ENCODE peak calls at places on chromosomes 2 and 18, in six cellular contexts. X is K562, T is GM12878, E is H1, G is SK-N-SH, R is HCT116. Y is an unnamed sample.

GRCh38 chr2:148513425-148513824 is 131.1 kb upstream of the EPC2 start:
- DNase-seq in X (no peak), T (no peak), E (no peak), G (no peak), R (no peak), Y (no peak)

GRCh38 chr2:101185085-101185484 is 33.9 kb upstream of the TBC1D8 start:
- DNase-seq in X (no peak), T (no peak), E (no peak), G (no peak), R (no peak), Y (no peak)

GRCh38 chr2:204535764-204536163 is 9.5 kb upstream of the PARD3B start:
- DNase-seq in X (no peak), T (no peak), E (no peak), G (no peak), R (no peak), Y (no peak)

GRCh38 chr2:232588680-232589585 is 38.4 kb downstream of the EIF4E2 start:
- DNase-seq in X (no peak), T (no peak), E (no peak), G (peak), R (no peak), Y (no peak)

GRCh38 chr2:43328157-43328556 is 101.8 kb upstream of the ZFP36L2 start:
- DNase-seq in X (no peak), T (no peak), E (no peak), G (no peak), R (no peak), Y (no peak)

GRCh38 chr18:79785831-79786230 is 11.9 kb upstream of the KCNG2 start:
- DNase-seq in X (no peak), T (no peak), E (no peak), G (no peak), R (no peak), Y (no peak)

GRCh38 chr2:187453078-187453641 is 5.1 kb upstream of the CALCRL start:
- DNase-seq in X (no peak), T (no peak), E (no peak), G (peak), R (peak), Y (no peak)

GRCh38 chr2:165245081-165245480 is 5.9 kb downstream of the SCN2A start:
- DNase-seq in X (no peak), T (no peak), E (no peak), G (no peak), R (no peak), Y (no peak)

GRCh38 chr2:225070811-225071210 is 28.5 kb upstream of the DOCK10 start:
- DNase-seq in X (no peak), T (no peak), E (no peak), G (no peak), R (no peak), Y (no peak)

GRCh38 chr2:219281588-219281987 is 2.4 kb downstream of the DNAJB2 start:
- DNase-seq in X (no peak), T (no peak), E (no peak), G (no peak), R (no peak), Y (no peak)

GRCh38 chr2:32360416-32360815 is 3.6 kb downstream of the BIRC6 start:
- DNase-seq in X (no peak), T (no peak), E (no peak), G (no peak), R (no peak), Y (no peak)

GRCh38 chr18:23238651-23239349 is 103.5 kb downstream of the CABLES1 start:
- DNase-seq in X (no peak), T (no peak), E (no peak), G (no peak), R (no peak), Y (no peak)

GRCh38 chr2:126886201-126886905 is 12.3 kb upstream of the TEX51 start:
- DNase-seq in X (peak), T (no peak), E (peak), G (no peak), R (peak), Y (no peak)

GRCh38 chr2:64650257-64650656 is 3.5 kb downstream of the SERTAD2 start:
- DNase-seq in X (no peak), T (no peak), E (no peak), G (no peak), R (no peak), Y (no peak)

GRCh38 chr18:44599409-44599808 is 81.3 kb upstream of the SETBP1 start:
- DNase-seq in X (no peak), T (no peak), E (no peak), G (no peak), R (no peak), Y (no peak)

DNA sequence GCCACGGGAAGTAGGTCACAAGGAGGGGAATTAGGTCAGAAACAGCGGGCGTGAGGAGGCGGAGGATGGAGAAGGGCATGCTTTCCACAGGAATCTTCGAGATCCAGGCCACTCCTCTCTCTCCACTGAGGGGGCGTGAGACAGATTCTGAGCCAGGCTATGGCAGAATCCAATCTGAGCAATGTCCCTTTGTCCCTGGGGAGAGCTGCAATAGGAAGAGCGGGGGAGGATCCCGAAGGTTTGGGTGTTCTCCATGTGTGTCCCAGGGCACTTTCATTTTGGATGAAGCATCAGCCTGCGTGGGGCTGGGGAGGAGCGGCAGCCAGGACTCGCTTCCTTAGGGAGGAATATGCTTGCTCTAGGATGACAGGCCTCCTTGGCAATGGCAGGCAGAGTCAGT is 84.0 kb downstream of the LIPG start:
- DNase-seq in X (no peak), T (no peak), E (no peak), G (no peak), R (no peak), Y (no peak)
- TF ChIP-seq POLR2AphosphoS5 in X (no peak), T (no peak), E (no peak), G (no peak), R (no peak), Y (no peak)

GRCh38 chr2:73895473-73895872 is 2.7 kb downstream of the ACTG2 start:
- DNase-seq in X (no peak), T (no peak), E (no peak), G (no peak), R (no peak), Y (no peak)

GRCh38 chr2:73894475-73894850 is 1.7 kb downstream of the ACTG2 start:
- DNase-seq in X (no peak), T (no peak), E (no peak), G (no peak), R (no peak), Y (no peak)

GRCh38 chr2:73896362-73897239 is 3.8 kb downstream of the ACTG2 start:
- DNase-seq in X (no peak), T (peak), E (no peak), G (no peak), R (no peak), Y (no peak)

GRCh38 chr2:73893764-73894474 is 1.1 kb downstream of the ACTG2 start:
- DNase-seq in X (no peak), T (no peak), E (no peak), G (no peak), R (no peak), Y (no peak)

GRCh38 chr2:73894877-73895276 is 2.1 kb downstream of the ACTG2 start:
- DNase-seq in X (no peak), T (no peak), E (no peak), G (no peak), R (no peak), Y (no peak)
- H3K9ac ChIP-seq in X (no peak), T (no peak), E (no peak), G (no peak), R (no peak), Y (no peak)

DNA sequence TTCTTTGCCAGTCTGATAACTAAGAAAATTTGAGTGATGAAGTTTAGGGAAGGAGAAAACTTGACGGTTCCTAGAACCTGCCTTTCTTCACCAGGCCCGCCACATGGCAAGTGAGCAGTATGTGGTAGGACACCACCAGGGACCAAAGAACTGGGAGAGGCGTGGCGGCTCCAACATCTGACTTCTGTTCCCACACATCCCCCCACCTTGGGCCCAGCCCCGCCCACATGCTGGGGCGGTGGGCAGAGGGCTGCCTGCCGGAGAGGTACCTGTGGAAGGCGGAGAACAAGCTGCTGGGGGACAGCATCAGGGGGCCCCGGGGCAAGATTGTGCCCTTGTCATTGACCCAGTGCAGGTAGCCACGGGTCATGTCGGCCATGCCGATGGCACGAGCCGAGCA is 75.0 kb downstream of the EMILIN2 start:
- DNase-seq in X (no peak), T (no peak), E (no peak), G (no peak), R (no peak), Y (no peak)
- TF ChIP-seq POLR2AphosphoS5 in X (no peak), T (no peak), E (no peak), G (no peak), R (no peak), Y (no peak)

GRCh38 chr2:52192656-52193055 is 1160.7 kb upstream of the NRXN1 start:
- DNase-seq in X (no peak), T (no peak), E (no peak), G (no peak), R (no peak), Y (no peak)
- H3K9ac ChIP-seq in X (no peak), T (no peak), E (no peak), G (no peak), R (no peak), Y (no peak)

DNA sequence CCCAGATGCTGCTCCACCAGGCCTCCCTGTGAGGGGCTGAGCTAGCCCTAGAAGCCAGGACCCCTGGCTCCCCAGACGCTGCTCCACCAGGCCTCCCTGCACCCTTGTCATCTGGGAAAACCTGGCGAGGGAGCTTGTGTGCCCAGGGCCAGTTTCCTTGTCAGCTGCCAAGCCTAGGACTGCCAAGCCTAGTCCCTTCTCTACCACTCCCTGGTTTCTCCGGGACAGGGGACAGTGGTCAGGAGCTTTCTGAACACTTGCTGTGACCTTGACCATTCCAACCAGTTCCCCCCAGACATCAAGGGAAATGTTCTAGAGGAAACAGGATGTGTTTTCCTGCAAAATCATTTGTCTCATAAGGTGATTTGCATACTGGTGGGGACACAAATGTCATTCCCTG is 41.3 kb upstream of the MRPL33 start:
- DNase-seq in X (no peak), T (no peak), E (no peak), G (no peak), R (no peak), Y (no peak)
- TF ChIP-seq POLR2AphosphoS5 in X (no peak), T (no peak), E (no peak), G (no peak), R (no peak), Y (no peak)

DNA sequence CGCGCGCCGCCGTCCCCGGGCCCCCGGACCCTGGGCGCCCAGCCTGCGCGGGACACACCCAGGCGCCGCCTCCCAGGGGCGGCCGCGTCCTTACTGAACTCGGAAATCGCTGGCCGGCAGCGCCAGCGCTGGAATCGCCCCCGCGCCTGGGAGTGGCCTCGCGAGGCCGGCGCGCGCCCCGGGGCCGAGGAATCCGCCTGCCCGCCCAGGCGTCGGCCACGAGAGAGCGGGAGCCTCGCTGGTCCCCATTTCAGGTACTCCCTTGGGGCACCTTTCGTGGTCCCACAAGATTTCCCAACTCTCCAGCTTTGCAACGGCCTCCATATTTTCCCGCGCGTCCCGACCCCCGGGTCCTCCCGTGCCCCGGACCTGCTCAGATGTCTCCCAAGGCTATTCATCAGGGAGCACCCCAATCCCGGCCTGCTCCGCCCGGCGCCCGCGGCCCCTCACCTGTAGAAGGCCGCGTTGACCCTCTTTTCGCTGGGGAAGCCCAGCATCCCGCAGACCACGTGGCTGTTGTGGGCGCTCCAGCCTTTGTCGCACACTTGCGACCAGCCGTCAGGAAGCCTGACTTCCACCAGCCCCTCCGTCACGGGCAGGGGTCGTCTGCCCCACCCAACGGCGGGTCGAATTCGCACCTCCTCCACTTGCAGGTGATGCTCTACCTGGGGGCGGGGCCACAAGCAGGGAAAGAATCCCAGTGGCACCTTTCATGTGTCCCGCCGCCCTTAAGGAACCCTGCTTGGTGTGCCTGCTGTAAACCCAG is 4.6 kb downstream of the LOXL3 start:
- DNase-seq in X (peak), T (no peak), E (no peak), G (peak), R (no peak), Y (no peak)
- H3K9ac ChIP-seq in X (peak), T (peak), E (peak), G (peak), R (peak), Y (peak)